ENCODE peak calls at places on chromosomes 6 and 20, in four cellular contexts. O is heart left ventricle; I is K562; Q is CD8-positive, alpha-beta memory T cell. W is an unnamed sample. For H3K36me3, the result is how much of the 10 kb centered on the place peaks cover.

GRCh38 chr6:47456536-47456975 is 21.0 kb upstream of the CD2AP start:
- DNase-seq in O (no peak), I (no peak), Q (no peak), W (no peak)

GRCh38 chr6:107561325-107561724 is 71.4 kb downstream of the SOBP start:
- DNase-seq in O (peak), I (no peak), Q (no peak), W (no peak)

GRCh38 chr6:94045473-94045872 is 626.1 kb upstream of the EPHA7 start:
- DNase-seq in O (no peak), I (no peak), Q (no peak), W (no peak)

GRCh38 chr6:129686941-129687627 is 22.9 kb downstream of the ARHGAP18 start:
- DNase-seq in O (no peak), I (no peak), Q (peak), W (no peak)

GRCh38 chr20:47680804-47681529 is 104.3 kb downstream of the SULF2 start:
- DNase-seq in O (no peak), I (no peak), Q (no peak), W (no peak)

GRCh38 chr6:3750324-3751018 is 1.0 kb downstream of the PXDC1 start:
- DNase-seq in O (peak), I (peak), Q (no peak), W (no peak)

GRCh38 chr6:30060634-30060981 is 457 bp upstream of the POLR1H start:
- DNase-seq in O (no peak), I (peak), Q (no peak), W (peak)

GRCh38 chr6:109237082-109237985 is 142.0 kb downstream of the CEP57L1 start:
- DNase-seq in O (no peak), I (peak), Q (no peak), W (no peak)

GRCh38 chr20:14310977-14311654 is 26.3 kb downstream of the FLRT3 start:
- DNase-seq in O (no peak), I (no peak), Q (no peak), W (no peak)

GRCh38 chr6:53979468-53980067 is 131.7 kb upstream of the MLIP start:
- DNase-seq in O (no peak), I (peak), Q (no peak), W (peak)

DNA sequence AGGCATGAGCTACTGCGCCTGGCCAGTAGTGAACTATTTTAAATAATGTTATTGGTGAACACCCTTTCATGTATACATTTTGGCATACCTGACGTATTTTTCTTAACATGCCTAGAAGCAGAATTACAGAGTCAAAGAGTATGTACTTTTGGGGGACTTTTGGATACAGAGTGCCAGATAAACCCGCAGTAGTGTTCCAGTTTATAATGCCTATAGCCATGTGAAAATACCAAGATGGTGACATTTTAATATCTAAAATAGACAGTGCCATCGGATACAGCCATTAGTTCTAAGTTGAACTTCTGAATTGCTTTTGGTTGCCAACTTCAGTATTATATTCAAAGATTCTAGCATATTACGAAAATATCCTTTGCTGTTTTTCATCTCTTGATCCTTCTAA is 20.3 kb downstream of the TM9SF4 start:
- DNase-seq in O (no peak), I (no peak), Q (no peak), W (no peak)
- H3K36me3 ChIP-seq in O (under half), I (under half), Q (under half), W (under half)

GRCh38 chr20:41168281-41169183 is 31.2 kb downstream of the PLCG1 start:
- DNase-seq in O (peak), I (no peak), Q (no peak), W (no peak)

GRCh38 chr20:41167118-41167470 is 29.8 kb downstream of the PLCG1 start:
- DNase-seq in O (peak), I (no peak), Q (no peak), W (no peak)

GRCh38 chr20:41165001-41165882 is 27.9 kb downstream of the PLCG1 start:
- DNase-seq in O (peak), I (no peak), Q (no peak), W (no peak)

GRCh38 chr20:41167481-41168253 is 30.3 kb downstream of the PLCG1 start:
- DNase-seq in O (peak), I (no peak), Q (no peak), W (no peak)

GRCh38 chr20:41166201-41167117 is 29.1 kb downstream of the PLCG1 start:
- DNase-seq in O (peak), I (no peak), Q (no peak), W (no peak)
- H3K36me3 ChIP-seq in O (half or more), I (half or more), Q (half or more), W (under half)

DNA sequence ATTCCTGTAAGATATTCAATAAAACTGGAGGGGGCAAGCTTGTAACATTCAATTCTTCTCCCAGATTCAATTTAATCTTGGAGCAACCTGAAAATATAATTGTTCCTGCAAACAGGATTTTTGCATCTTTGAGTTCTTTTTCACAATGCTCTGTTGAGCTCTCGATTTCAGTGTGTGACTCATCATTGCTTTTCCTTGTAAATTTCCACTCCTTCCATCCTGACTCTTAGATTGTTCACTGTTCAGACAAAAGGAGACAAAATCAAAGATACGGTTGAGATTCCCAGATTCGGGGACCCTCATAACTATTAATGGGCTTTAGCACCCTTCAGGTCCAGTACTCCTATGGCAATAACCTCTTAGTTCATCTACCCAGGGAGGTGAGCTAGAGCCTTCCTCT is 571.9 kb upstream of the CHD6 start:
- DNase-seq in O (no peak), I (no peak), Q (no peak), W (no peak)
- H3K36me3 ChIP-seq in O (under half), I (under half), Q (under half), W (under half)

DNA sequence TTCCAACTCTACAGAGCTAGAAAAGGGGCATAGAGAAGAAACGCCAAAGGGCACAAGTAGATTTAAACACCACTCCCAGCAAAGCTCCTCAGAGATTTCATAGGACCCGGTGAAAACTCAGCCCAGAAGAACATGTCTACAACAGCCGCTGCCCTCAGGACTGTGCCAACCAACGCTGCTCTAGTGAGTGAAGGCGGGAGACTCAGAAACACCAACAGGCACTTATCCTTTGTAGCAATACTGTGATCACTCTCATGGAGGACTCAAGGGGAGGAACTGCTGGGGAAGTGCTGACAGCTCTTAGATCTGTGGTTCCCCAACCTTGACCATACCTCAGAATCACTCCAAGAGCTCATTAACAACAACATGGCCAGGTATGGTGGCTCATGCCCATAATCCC is 39.5 kb downstream of the STAU1 start:
- DNase-seq in O (no peak), I (no peak), Q (no peak), W (no peak)
- H3K36me3 ChIP-seq in O (half or more), I (half or more), Q (under half), W (under half)

GRCh38 chr6:15506066-15506465 is 156.8 kb downstream of the DTNBP1 start:
- DNase-seq in O (no peak), I (no peak), Q (no peak), W (no peak)
- H3K36me3 ChIP-seq in O (half or more), I (half or more), Q (under half), W (under half)

GRCh38 chr6:125513978-125514377 is 212.2 kb upstream of the HDDC2 start:
- DNase-seq in O (no peak), I (no peak), Q (no peak), W (no peak)
- H3K36me3 ChIP-seq in O (under half), I (under half), Q (under half), W (under half)

GRCh38 chr20:57679113-57679512 is 30.7 kb downstream of the PMEPA1 start:
- DNase-seq in O (no peak), I (no peak), Q (no peak), W (peak)

GRCh38 chr20:57677323-57677982 is 32.4 kb downstream of the PMEPA1 start:
- DNase-seq in O (no peak), I (no peak), Q (no peak), W (no peak)

GRCh38 chr20:57675773-57676172 is 34.0 kb downstream of the PMEPA1 start:
- DNase-seq in O (no peak), I (no peak), Q (no peak), W (no peak)

GRCh38 chr20:57678340-57678739 is 31.5 kb downstream of the PMEPA1 start:
- DNase-seq in O (peak), I (no peak), Q (no peak), W (peak)

DNA sequence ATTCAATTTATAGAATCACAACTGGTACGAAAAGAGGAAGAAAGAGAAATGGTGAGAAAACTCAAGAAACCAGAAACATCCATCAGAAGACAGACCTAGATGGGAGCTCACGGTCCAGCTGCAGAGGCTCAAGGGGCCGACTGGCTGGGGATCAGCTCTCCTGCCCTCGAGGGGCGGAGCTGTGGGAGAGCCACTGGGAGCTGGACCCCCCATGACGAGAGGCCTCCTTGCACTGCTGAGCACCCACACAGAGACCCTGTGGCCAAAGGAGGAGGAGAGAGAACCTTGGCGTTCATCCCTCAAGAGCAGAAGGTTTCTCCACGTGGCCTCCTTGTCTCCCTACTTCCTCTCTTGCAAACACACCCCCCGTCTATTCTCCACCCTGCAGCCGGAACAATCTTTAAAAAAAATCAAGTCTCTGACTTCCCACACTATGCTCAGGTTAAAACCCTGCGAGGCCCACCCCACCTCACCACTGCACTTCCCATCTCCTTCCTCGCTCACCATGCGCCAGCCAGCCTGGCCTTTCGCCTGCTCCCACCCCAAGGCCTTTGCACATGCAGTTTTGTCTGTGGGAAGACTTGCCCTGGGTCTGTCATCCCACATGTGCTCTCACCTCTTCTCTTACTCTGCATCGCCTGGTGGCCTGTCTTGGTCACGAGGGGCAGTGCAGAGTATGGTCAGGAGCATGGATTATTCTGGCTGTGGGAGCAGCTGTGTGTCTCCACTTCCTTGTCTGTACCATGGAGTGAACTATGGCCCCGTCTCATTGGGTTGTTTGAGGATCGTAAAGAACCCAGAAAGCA is 33.1 kb downstream of the PMEPA1 start:
- DNase-seq in O (no peak), I (no peak), Q (no peak), W (peak)
- H3K36me3 ChIP-seq in O (under half), I (under half), Q (under half), W (under half)